ENCODE peak calls at places on chromosomes 6 and 20, in ten cellular contexts. K, S, F, H, W, I, P, Z, Q and J are unnamed samples. For H3K36me3, the result is how much of the 10 kb centered on the place peaks cover.

GRCh38 chr6:169932491-169932890 is 181.1 kb downstream of the ERMARD start:
- DNase-seq in P (no peak), W (no peak), S (no peak), Q (no peak), F (no peak), H (no peak), Z (no peak), I (no peak), K (no peak), J (no peak)

GRCh38 chr6:42294759-42295158 is 77.1 kb upstream of the MRPS10 start:
- DNase-seq in Q (no peak), H (no peak), W (no peak), F (peak), K (no peak), Z (no peak), S (no peak), I (no peak), P (peak), J (no peak)

GRCh38 chr6:43950731-43951062 is 176.6 kb downstream of the MRPL14 start:
- DNase-seq in I (no peak), F (no peak), Q (no peak), Z (no peak), P (no peak), K (no peak), W (no peak), H (peak), S (no peak), J (no peak)

GRCh38 chr6:125097186-125097585 is 56.4 kb upstream of the TPD52L1 start:
- DNase-seq in K (no peak), Z (no peak), F (no peak), I (no peak), Q (no peak), H (no peak), P (no peak), S (no peak), W (no peak), J (no peak)

GRCh38 chr6:131840936-131841583 is 33.2 kb downstream of the ENPP1 start:
- DNase-seq in I (no peak), W (no peak), F (no peak), Z (no peak), H (no peak), S (no peak), K (no peak), P (no peak), Q (no peak), J (no peak)

GRCh38 chr6:164108869-164109769 is 694.6 kb downstream of the QKI start:
- DNase-seq in K (peak), Z (no peak), Q (peak), I (peak), H (no peak), P (no peak), W (peak), S (no peak), F (no peak), J (peak)

GRCh38 chr6:43181621-43181941 is 415 bp upstream of the CUL9 start:
- DNase-seq in I (no peak), F (no peak), Q (no peak), H (no peak), K (no peak), P (no peak), W (no peak), S (no peak), Z (no peak), J (no peak)

GRCh38 chr6:168223755-168224154 is 95.8 kb downstream of the DACT2 start:
- DNase-seq in F (no peak), S (no peak), I (no peak), P (no peak), W (no peak), K (no peak), H (no peak), Z (no peak), Q (no peak), J (no peak)

GRCh38 chr20:15045246-15045645 is 707.8 kb upstream of the FLRT3 start:
- DNase-seq in H (no peak), F (peak), Q (no peak), Z (no peak), I (peak), K (peak), W (peak), P (no peak), S (no peak), J (peak)

GRCh38 chr6:167079853-167080297 is 43.0 kb upstream of the CCR6 start:
- DNase-seq in K (no peak), S (no peak), H (no peak), Q (no peak), P (no peak), W (no peak), I (no peak), F (no peak), Z (no peak), J (no peak)

DNA sequence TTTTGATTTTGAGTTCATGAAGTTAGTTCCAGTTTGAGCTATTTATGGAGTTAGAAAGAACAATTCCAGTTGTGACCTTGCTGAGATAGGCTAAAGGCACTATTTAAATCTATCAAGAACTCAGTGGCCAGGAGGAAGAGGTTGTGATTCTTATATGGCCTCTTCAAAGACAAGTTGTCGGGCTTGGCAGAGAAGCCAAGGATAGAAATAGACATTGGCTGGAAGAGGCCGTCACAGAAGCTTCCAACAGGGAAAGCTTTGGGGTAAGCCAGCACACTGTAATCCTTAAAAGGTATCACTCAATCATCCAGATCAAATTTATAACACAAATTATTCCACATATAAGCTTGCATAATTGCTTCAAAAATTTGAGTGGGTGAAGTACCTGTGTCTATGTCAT is 286.1 kb downstream of the SYNE1 start:
- DNase-seq in F (no peak), Z (no peak), W (no peak), Q (no peak), I (no peak), S (peak), H (no peak), P (no peak), K (peak), J (no peak)
- H3K36me3 ChIP-seq in F (under half), Z (under half), W (under half), Q (under half), I (half or more), S (half or more), H (half or more), P (under half), K (under half), J (under half)

DNA sequence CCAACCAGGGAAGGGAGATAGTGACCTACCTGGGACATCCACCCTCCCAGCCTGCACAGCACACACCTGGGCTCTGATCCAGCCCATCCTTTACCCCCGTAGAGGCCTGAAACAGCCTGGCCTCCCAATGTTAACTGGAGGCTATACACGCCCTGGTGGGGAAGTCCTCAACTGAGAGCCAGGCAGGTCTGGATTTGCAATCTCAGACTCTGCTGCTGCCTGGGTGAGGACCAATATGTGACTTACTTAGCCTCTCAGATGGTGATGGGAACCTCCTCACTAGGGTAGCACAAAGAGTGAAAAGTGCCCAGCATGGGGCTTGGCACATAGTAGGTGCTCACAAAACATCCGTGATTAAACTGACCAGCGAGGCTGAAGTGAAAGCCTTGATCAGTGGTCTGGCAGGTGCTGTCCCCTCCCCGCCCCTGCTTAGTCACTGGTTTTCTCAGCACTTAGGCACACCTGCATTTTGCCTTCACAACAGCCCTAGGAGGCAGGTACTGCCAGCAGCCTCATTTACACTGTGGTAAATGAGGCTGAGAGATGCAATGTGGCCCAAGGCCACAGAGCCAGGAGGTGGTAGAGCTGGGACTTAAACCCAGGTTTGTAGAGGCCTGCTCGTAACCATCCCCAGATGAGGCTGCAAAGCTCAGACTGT is 12.4 kb downstream of the PEDS1 start:
- DNase-seq in Z (no peak), P (no peak), I (no peak), F (no peak), W (no peak), Q (no peak), H (no peak), K (no peak), S (no peak), J (no peak)
- H3K36me3 ChIP-seq in Z (under half), P (under half), I (under half), F (under half), W (under half), Q (under half), H (under half), K (under half), S (under half), J (under half)

GRCh38 chr20:40654876-40655275 is 34.2 kb downstream of the MAFB start:
- DNase-seq in H (peak), S (no peak), W (no peak), P (no peak), Q (no peak), I (peak), K (peak), Z (no peak), F (no peak), J (peak)

GRCh38 chr20:40652426-40652825 is 36.6 kb downstream of the MAFB start:
- DNase-seq in Z (no peak), S (no peak), I (no peak), W (no peak), H (no peak), Q (no peak), K (no peak), F (no peak), P (no peak), J (no peak)

GRCh38 chr20:40648505-40649072 is 40.4 kb downstream of the MAFB start:
- DNase-seq in F (no peak), K (no peak), P (peak), S (no peak), Q (peak), Z (no peak), W (no peak), I (no peak), H (no peak), J (peak)

GRCh38 chr20:40650707-40651106 is 38.3 kb downstream of the MAFB start:
- DNase-seq in P (no peak), Z (no peak), H (no peak), K (no peak), Q (no peak), F (no peak), W (no peak), S (no peak), I (no peak), J (no peak)

GRCh38 chr20:40651121-40651520 is 37.9 kb downstream of the MAFB start:
- DNase-seq in Z (no peak), H (no peak), Q (no peak), I (no peak), W (no peak), K (no peak), S (no peak), P (no peak), F (no peak), J (no peak)
- H3K36me3 ChIP-seq in Z (under half), H (under half), Q (under half), I (under half), W (under half), K (under half), S (under half), P (under half), F (under half), J (under half)

DNA sequence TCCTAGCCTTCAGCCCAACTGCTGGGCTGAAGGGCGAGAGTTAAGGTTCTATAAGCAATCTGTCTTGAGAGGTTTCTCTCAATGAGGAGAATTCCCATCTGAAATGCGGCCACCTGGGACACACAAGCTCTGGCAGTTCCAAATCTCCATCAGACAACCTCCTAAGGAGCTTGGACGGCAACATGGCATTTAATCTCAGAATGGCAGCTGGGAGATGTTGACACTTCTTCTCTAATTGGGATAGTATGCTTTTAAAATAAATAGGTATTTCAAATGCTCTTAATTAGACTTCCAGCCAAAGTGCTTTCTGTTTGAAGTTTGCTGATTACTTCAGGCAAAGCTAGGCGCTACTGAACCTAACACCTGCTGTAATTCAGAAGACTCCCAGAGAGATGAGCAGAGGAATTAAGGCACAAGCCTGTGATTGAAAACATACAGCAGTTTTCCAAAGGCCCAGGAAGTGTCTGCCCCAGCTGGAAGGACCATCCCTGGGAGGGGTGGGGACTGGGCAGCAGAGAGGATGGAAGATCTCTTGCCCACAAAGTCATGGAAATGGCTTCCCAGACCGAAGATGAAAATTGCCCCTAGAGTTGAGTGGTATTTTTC is 59.1 kb upstream of the KCNK16 start:
- DNase-seq in P (no peak), F (no peak), S (no peak), W (no peak), Q (no peak), Z (no peak), K (no peak), H (no peak), I (no peak), J (no peak)
- H3K36me3 ChIP-seq in P (under half), F (under half), S (under half), W (under half), Q (under half), Z (under half), K (under half), H (under half), I (under half), J (under half)

GRCh38 chr20:35039146-35039545 is 53.5 kb downstream of the TRPC4AP start:
- DNase-seq in I (no peak), H (no peak), Z (no peak), K (no peak), F (no peak), P (peak), Q (peak), S (peak), W (peak), J (no peak)
- H3K36me3 ChIP-seq in I (half or more), H (under half), Z (under half), K (half or more), F (under half), P (under half), Q (under half), S (under half), W (under half), J (under half)